ENCODE peak calls at places on chromosomes 12 and 14, in ten cellular contexts. One of them, this sample, is unnamed.

GRCh38 chr12:57240069-57240921 is 10.7 kb downstream of the STAC3 start:
- DNase-seq in GM12865: peak
- DNase-seq in HEK293T: no peak
- DNase-seq in sciatic nerve: no peak
- DNase-seq in activated T-helper 1 cell treated with anti-CD3 and anti-CD28 coated beads, Interleukin-2, amount 50 U/mL, for 16 hours: no peak
- DNase-seq in substantia nigra: no peak
- DNase-seq in amniotic stem cell: peak
- DNase-seq in NB4: peak
- DNase-seq in BJ: no peak
- DNase-seq in RWPE1: no peak
- DNase-seq in this sample: no peak

GRCh38 chr14:64983439-64984310 is 3.0 kb upstream of the FNTB start:
- DNase-seq in GM12865: peak
- DNase-seq in HEK293T: peak
- DNase-seq in sciatic nerve: no peak
- DNase-seq in activated T-helper 1 cell treated with anti-CD3 and anti-CD28 coated beads, Interleukin-2, amount 50 U/mL, for 16 hours: no peak
- DNase-seq in substantia nigra: no peak
- DNase-seq in amniotic stem cell: no peak
- DNase-seq in NB4: peak
- DNase-seq in BJ: no peak
- DNase-seq in RWPE1: peak
- DNase-seq in this sample: peak

GRCh38 chr12:54455760-54456469 is 17.5 kb downstream of the GTSF1 start:
- DNase-seq in GM12865: no peak
- DNase-seq in HEK293T: no peak
- DNase-seq in sciatic nerve: no peak
- DNase-seq in activated T-helper 1 cell treated with anti-CD3 and anti-CD28 coated beads, Interleukin-2, amount 50 U/mL, for 16 hours: no peak
- DNase-seq in substantia nigra: no peak
- DNase-seq in amniotic stem cell: no peak
- DNase-seq in NB4: no peak
- DNase-seq in BJ: no peak
- DNase-seq in RWPE1: no peak
- DNase-seq in this sample: no peak

GRCh38 chr12:46268617-46269428 is at the start of gene SLC38A1:
- DNase-seq in GM12865: peak
- DNase-seq in HEK293T: peak
- DNase-seq in sciatic nerve: peak
- DNase-seq in activated T-helper 1 cell treated with anti-CD3 and anti-CD28 coated beads, Interleukin-2, amount 50 U/mL, for 16 hours: peak
- DNase-seq in substantia nigra: peak
- DNase-seq in amniotic stem cell: peak
- DNase-seq in NB4: peak
- DNase-seq in BJ: no peak
- DNase-seq in RWPE1: peak
- DNase-seq in this sample: peak

GRCh38 chr14:48805315-48805714 is 780.9 kb downstream of the RPS29 start:
- DNase-seq in GM12865: no peak
- DNase-seq in HEK293T: peak
- DNase-seq in sciatic nerve: no peak
- DNase-seq in activated T-helper 1 cell treated with anti-CD3 and anti-CD28 coated beads, Interleukin-2, amount 50 U/mL, for 16 hours: no peak
- DNase-seq in substantia nigra: no peak
- DNase-seq in amniotic stem cell: no peak
- DNase-seq in NB4: no peak
- DNase-seq in BJ: no peak
- DNase-seq in RWPE1: no peak
- DNase-seq in this sample: no peak

GRCh38 chr14:30559638-30560071 is 697 bp downstream of the G2E3 start:
- DNase-seq in GM12865: peak
- DNase-seq in HEK293T: peak
- DNase-seq in sciatic nerve: no peak
- DNase-seq in activated T-helper 1 cell treated with anti-CD3 and anti-CD28 coated beads, Interleukin-2, amount 50 U/mL, for 16 hours: no peak
- DNase-seq in substantia nigra: no peak
- DNase-seq in amniotic stem cell: no peak
- DNase-seq in NB4: peak
- DNase-seq in BJ: no peak
- DNase-seq in RWPE1: peak
- DNase-seq in this sample: no peak

GRCh38 chr14:84131924-84132323 is 1398.0 kb upstream of the FLRT2 start:
- DNase-seq in GM12865: no peak
- DNase-seq in HEK293T: no peak
- DNase-seq in sciatic nerve: no peak
- DNase-seq in activated T-helper 1 cell treated with anti-CD3 and anti-CD28 coated beads, Interleukin-2, amount 50 U/mL, for 16 hours: no peak
- DNase-seq in substantia nigra: no peak
- DNase-seq in amniotic stem cell: no peak
- DNase-seq in NB4: no peak
- DNase-seq in BJ: no peak
- DNase-seq in RWPE1: no peak
- DNase-seq in this sample: no peak

GRCh38 chr12:113980537-113981337 is 14.6 kb upstream of the RBM19 start:
- DNase-seq in GM12865: peak
- DNase-seq in HEK293T: peak
- DNase-seq in sciatic nerve: no peak
- DNase-seq in activated T-helper 1 cell treated with anti-CD3 and anti-CD28 coated beads, Interleukin-2, amount 50 U/mL, for 16 hours: no peak
- DNase-seq in substantia nigra: no peak
- DNase-seq in amniotic stem cell: peak
- DNase-seq in NB4: peak
- DNase-seq in BJ: no peak
- DNase-seq in RWPE1: peak
- DNase-seq in this sample: peak

GRCh38 chr14:96797943-96798349 is 764 bp downstream of the VRK1 start:
- DNase-seq in GM12865: peak
- DNase-seq in HEK293T: peak
- DNase-seq in sciatic nerve: no peak
- DNase-seq in activated T-helper 1 cell treated with anti-CD3 and anti-CD28 coated beads, Interleukin-2, amount 50 U/mL, for 16 hours: no peak
- DNase-seq in substantia nigra: no peak
- DNase-seq in amniotic stem cell: no peak
- DNase-seq in NB4: peak
- DNase-seq in BJ: no peak
- DNase-seq in RWPE1: peak
- DNase-seq in this sample: no peak

GRCh38 chr14:64734990-64735389 is 30.8 kb downstream of the PLEKHG3 start:
- DNase-seq in GM12865: no peak
- DNase-seq in HEK293T: no peak
- DNase-seq in sciatic nerve: no peak
- DNase-seq in activated T-helper 1 cell treated with anti-CD3 and anti-CD28 coated beads, Interleukin-2, amount 50 U/mL, for 16 hours: no peak
- DNase-seq in substantia nigra: no peak
- DNase-seq in amniotic stem cell: no peak
- DNase-seq in NB4: no peak
- DNase-seq in BJ: no peak
- DNase-seq in RWPE1: no peak
- DNase-seq in this sample: no peak

GRCh38 chr12:15928870-15929571 is 17.9 kb downstream of the DERA start:
- DNase-seq in GM12865: no peak
- DNase-seq in HEK293T: no peak
- DNase-seq in sciatic nerve: no peak
- DNase-seq in activated T-helper 1 cell treated with anti-CD3 and anti-CD28 coated beads, Interleukin-2, amount 50 U/mL, for 16 hours: no peak
- DNase-seq in substantia nigra: no peak
- DNase-seq in amniotic stem cell: no peak
- DNase-seq in NB4: no peak
- DNase-seq in BJ: no peak
- DNase-seq in RWPE1: no peak
- DNase-seq in this sample: no peak

GRCh38 chr12:96986883-96987523 is 79.9 kb downstream of the NEDD1 start:
- DNase-seq in GM12865: peak
- DNase-seq in HEK293T: peak
- DNase-seq in sciatic nerve: no peak
- DNase-seq in activated T-helper 1 cell treated with anti-CD3 and anti-CD28 coated beads, Interleukin-2, amount 50 U/mL, for 16 hours: no peak
- DNase-seq in substantia nigra: no peak
- DNase-seq in amniotic stem cell: peak
- DNase-seq in NB4: peak
- DNase-seq in BJ: no peak
- DNase-seq in RWPE1: peak
- DNase-seq in this sample: no peak